ENCODE peak calls at places on chromosomes 5 and 9, in nine cellular contexts. One of them, this sample, is unnamed.

GRCh38 chr9:119003218-119003617 is 366.0 kb downstream of the BRINP1 start:
- DNase-seq in kidney tubule cell: peak
- DNase-seq in T-helper 1 cell: no peak
- DNase-seq in naive thymus-derived CD4-positive, alpha-beta T cell: no peak
- DNase-seq in upper lobe of right lung: no peak
- DNase-seq in NCI-H345: no peak
- DNase-seq in breast epithelium: no peak
- DNase-seq in amniotic stem cell: no peak
- DNase-seq in colonic mucosa: no peak
- DNase-seq in this sample: no peak

GRCh38 chr5:32583582-32584232 is 1.6 kb upstream of the SUB1 start:
- DNase-seq in kidney tubule cell: no peak
- DNase-seq in T-helper 1 cell: peak
- DNase-seq in naive thymus-derived CD4-positive, alpha-beta T cell: no peak
- DNase-seq in upper lobe of right lung: no peak
- DNase-seq in NCI-H345: no peak
- DNase-seq in breast epithelium: no peak
- DNase-seq in amniotic stem cell: no peak
- DNase-seq in colonic mucosa: no peak
- DNase-seq in this sample: no peak

GRCh38 chr9:70260007-70260443 is 1.2 kb downstream of the SMC5 start:
- DNase-seq in kidney tubule cell: no peak
- DNase-seq in T-helper 1 cell: no peak
- DNase-seq in naive thymus-derived CD4-positive, alpha-beta T cell: no peak
- DNase-seq in upper lobe of right lung: no peak
- DNase-seq in NCI-H345: peak
- DNase-seq in breast epithelium: no peak
- DNase-seq in amniotic stem cell: no peak
- DNase-seq in colonic mucosa: peak
- DNase-seq in this sample: no peak

GRCh38 chr5:135890867-135891266 is 4.8 kb downstream of the IL9 start:
- DNase-seq in kidney tubule cell: peak
- DNase-seq in T-helper 1 cell: no peak
- DNase-seq in naive thymus-derived CD4-positive, alpha-beta T cell: no peak
- DNase-seq in upper lobe of right lung: no peak
- DNase-seq in NCI-H345: no peak
- DNase-seq in breast epithelium: no peak
- DNase-seq in amniotic stem cell: no peak
- DNase-seq in colonic mucosa: no peak
- DNase-seq in this sample: no peak

GRCh38 chr5:126540631-126541030 is 54.4 kb downstream of the ALDH7A1 start:
- DNase-seq in kidney tubule cell: no peak
- DNase-seq in T-helper 1 cell: no peak
- DNase-seq in naive thymus-derived CD4-positive, alpha-beta T cell: no peak
- DNase-seq in upper lobe of right lung: no peak
- DNase-seq in NCI-H345: no peak
- DNase-seq in breast epithelium: no peak
- DNase-seq in amniotic stem cell: no peak
- DNase-seq in colonic mucosa: no peak
- DNase-seq in this sample: no peak

GRCh38 chr5:38148021-38148625 is 110.2 kb upstream of the EGFLAM start:
- DNase-seq in kidney tubule cell: no peak
- DNase-seq in T-helper 1 cell: no peak
- DNase-seq in naive thymus-derived CD4-positive, alpha-beta T cell: no peak
- DNase-seq in upper lobe of right lung: no peak
- DNase-seq in NCI-H345: no peak
- DNase-seq in breast epithelium: no peak
- DNase-seq in amniotic stem cell: no peak
- DNase-seq in colonic mucosa: no peak
- DNase-seq in this sample: no peak

GRCh38 chr5:99054972-99055371 is 126.2 kb upstream of the CHD1 start:
- DNase-seq in kidney tubule cell: no peak
- DNase-seq in T-helper 1 cell: no peak
- DNase-seq in naive thymus-derived CD4-positive, alpha-beta T cell: no peak
- DNase-seq in upper lobe of right lung: no peak
- DNase-seq in NCI-H345: no peak
- DNase-seq in breast epithelium: no peak
- DNase-seq in amniotic stem cell: no peak
- DNase-seq in colonic mucosa: no peak
- DNase-seq in this sample: no peak

GRCh38 chr5:116543501-116543900 is 31.1 kb downstream of the SEMA6A start:
- DNase-seq in kidney tubule cell: peak
- DNase-seq in T-helper 1 cell: no peak
- DNase-seq in naive thymus-derived CD4-positive, alpha-beta T cell: no peak
- DNase-seq in upper lobe of right lung: no peak
- DNase-seq in NCI-H345: no peak
- DNase-seq in breast epithelium: no peak
- DNase-seq in amniotic stem cell: no peak
- DNase-seq in colonic mucosa: no peak
- DNase-seq in this sample: peak

GRCh38 chr5:17081142-17081541 is 136.3 kb upstream of the BASP1 start:
- DNase-seq in kidney tubule cell: no peak
- DNase-seq in T-helper 1 cell: no peak
- DNase-seq in naive thymus-derived CD4-positive, alpha-beta T cell: no peak
- DNase-seq in upper lobe of right lung: no peak
- DNase-seq in NCI-H345: no peak
- DNase-seq in breast epithelium: no peak
- DNase-seq in amniotic stem cell: no peak
- DNase-seq in colonic mucosa: no peak
- DNase-seq in this sample: no peak

This sample was measured in CMK.